ENCODE peak calls at places on chromosome X, in five cellular contexts. Q, T, G, J and S are unnamed samples.

GRCh38 chrX:118536687-118537461 is 41.3 kb downstream of the DOCK11 start:
- DNase-seq in Q (peak), T (peak), G (peak), J (no peak), S (peak)

GRCh38 chrX:96183843-96184242 is 500.8 kb upstream of the DIAPH2 start:
- DNase-seq in Q (no peak), T (peak), G (no peak), J (no peak), S (no peak)

GRCh38 chrX:72111011-72111708 is 20.6 kb downstream of the RTL5 start:
- DNase-seq in Q (no peak), T (no peak), G (no peak), J (no peak), S (no peak)

GRCh38 chrX:24890677-24891076 is 125.1 kb downstream of the ARX start:
- DNase-seq in Q (no peak), T (no peak), G (no peak), J (no peak), S (no peak)

GRCh38 chrX:139795196-139795595 is 87.2 kb upstream of the MCF2 start:
- DNase-seq in Q (no peak), T (no peak), G (no peak), J (no peak), S (peak)

GRCh38 chrX:13000311-13000811 is 25.5 kb downstream of the TMSB4X start:
- DNase-seq in Q (peak), T (no peak), G (no peak), J (no peak), S (no peak)

GRCh38 chrX:45714864-45715263 is 514.2 kb upstream of the DIPK2B start:
- DNase-seq in Q (no peak), T (peak), G (no peak), J (no peak), S (peak)

GRCh38 chrX:38893441-38893840 is 92.2 kb downstream of the MID1IP1 start:
- DNase-seq in Q (no peak), T (no peak), G (no peak), J (no peak), S (no peak)

GRCh38 chrX:45756562-45756961 is 555.9 kb upstream of the DIPK2B start:
- DNase-seq in Q (no peak), T (peak), G (no peak), J (no peak), S (no peak)

GRCh38 chrX:118066867-118067515 is 49.6 kb downstream of the KLHL13 start:
- DNase-seq in Q (no peak), T (no peak), G (no peak), J (no peak), S (no peak)

GRCh38 chrX:106933538-106933961 is 13.3 kb downstream of the CLDN2 start:
- DNase-seq in Q (no peak), T (no peak), G (peak), J (no peak), S (no peak)

GRCh38 chrX:48958635-48959094 is 1.3 kb upstream of the OTUD5 start:
- DNase-seq in Q (no peak), T (peak), G (peak), J (peak), S (no peak)

GRCh38 chrX:64097891-64098290 is 107.6 kb downstream of the AMER1 start:
- DNase-seq in Q (no peak), T (no peak), G (no peak), J (no peak), S (no peak)

GRCh38 chrX:64093761-64094160 is 111.7 kb downstream of the AMER1 start:
- DNase-seq in Q (peak), T (peak), G (peak), J (no peak), S (no peak)
- TF ChIP-seq CTCF in Q (peak), T (peak), G (peak), J (no peak), S (no peak)

GRCh38 chrX:132022863-132023116 is 312 bp upstream of the STK26 start:
- DNase-seq in Q (no peak), T (peak), G (no peak), J (no peak), S (no peak)

GRCh38 chrX:132025085-132025484 is 2.0 kb downstream of the STK26 start:
- DNase-seq in Q (no peak), T (no peak), G (peak), J (no peak), S (no peak)

GRCh38 chrX:132023896-132024386 is 839 bp downstream of the STK26 start:
- DNase-seq in Q (peak), T (no peak), G (peak), J (no peak), S (peak)

GRCh38 chrX:132023117-132023895 is at the start of gene STK26:
- DNase-seq in Q (peak), T (peak), G (peak), J (peak), S (peak)

DNA sequence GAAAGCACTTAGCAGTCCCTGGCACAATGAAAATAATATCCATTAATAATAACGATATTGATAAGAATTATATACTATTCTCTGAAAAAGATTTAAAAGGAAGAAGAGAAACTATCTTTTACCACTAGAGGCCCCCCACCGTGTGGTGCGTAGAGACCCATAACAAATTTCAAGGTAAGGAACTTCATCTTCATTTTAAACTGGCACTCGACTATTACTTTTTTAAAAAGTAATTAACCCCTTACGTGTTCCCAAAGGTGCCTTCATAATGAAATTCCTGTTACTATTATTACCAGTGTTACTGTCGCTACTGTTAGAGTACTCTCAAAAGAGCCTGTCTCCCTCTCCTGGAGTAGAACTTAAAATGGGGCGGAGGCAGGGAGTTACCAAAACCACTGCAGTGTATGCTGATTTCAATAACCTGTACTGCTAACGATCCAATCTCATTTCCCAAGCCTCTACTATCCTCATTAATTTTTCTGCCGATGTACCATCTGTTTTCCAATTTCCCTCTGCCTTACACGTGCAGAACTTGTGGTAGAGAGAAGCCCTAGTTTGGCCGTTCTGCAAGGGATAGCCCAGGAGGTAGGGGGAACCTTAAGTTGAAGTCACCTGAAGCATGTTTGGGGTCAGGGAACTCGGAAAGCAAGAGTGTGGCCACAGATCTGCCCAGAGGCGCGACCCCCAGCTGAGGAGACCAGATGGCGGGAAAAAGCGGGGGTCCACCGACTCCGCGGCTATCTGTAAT is 813 bp upstream of the STK26 start:
- DNase-seq in Q (peak), T (peak), G (peak), J (no peak), S (no peak)
- TF ChIP-seq CTCF in Q (peak), T (peak), G (peak), J (no peak), S (no peak)

DNA sequence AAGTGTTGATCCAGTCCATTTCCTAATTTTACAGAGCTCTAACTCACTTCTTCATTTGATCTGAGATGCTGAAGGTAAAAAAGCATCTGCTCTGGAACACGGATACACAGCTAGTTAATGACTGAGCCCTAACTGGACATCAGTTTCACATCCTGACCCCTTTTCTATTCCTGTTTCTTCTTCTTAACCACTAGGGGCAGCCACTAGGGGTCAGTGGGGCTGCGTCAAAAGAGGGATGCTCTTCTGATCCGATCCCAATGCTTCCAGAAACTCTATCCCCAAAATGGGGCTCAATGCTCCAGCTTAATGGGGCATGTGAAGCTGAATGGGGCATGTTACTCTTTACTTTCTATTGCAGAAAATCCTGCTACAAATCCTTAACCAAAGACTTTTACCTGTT is 33.4 kb upstream of the PHKA2 start:
- DNase-seq in Q (peak), T (peak), G (peak), J (no peak), S (peak)
- TF ChIP-seq CTCF in Q (peak), T (peak), G (peak), J (no peak), S (no peak)

DNA sequence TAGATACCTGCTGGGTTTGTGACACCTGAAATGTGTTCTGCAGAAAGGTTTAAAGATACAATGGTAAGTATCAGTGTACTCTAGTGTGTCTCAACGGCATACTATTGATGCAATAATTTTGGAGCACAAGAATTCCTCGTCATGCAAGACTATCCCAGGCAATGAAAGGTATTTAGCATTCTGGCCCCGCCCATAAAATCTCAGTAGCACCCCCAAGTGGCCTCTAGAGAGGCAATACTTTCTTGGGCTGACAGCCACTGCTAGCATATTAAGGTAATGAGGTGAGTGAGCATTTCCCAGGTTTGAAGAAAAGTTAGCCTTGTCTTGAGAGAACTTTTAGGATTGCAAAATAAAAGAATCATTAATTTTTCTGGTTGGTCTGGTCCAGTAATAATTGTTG is 24.0 kb downstream of the TAB3 start:
- DNase-seq in Q (peak), T (peak), G (peak), J (no peak), S (peak)
- TF ChIP-seq CTCF in Q (peak), T (peak), G (no peak), J (no peak), S (no peak)

DNA sequence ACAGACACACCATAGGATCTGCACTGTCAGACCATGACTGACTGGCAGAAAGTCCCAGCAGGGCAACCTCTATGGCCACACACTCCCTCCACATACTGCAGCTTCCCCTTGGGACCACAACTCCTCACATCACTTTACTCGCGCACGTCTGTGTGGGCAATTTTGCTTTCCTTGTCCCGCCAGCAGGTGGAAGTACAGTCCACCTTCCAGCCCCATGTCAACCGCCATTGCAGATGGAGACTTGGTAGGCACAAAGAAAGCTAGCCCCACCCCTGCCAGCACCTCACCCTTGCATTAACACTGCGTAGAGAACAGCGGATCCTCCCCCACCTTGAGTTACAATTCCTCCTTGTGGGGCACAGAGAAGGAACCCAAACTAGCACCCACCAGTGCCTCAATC is 74.4 kb upstream of the NAP1L2 start:
- DNase-seq in Q (no peak), T (no peak), G (no peak), J (no peak), S (no peak)
- TF ChIP-seq CTCF in Q (no peak), T (no peak), G (no peak), J (no peak), S (no peak)

GRCh38 chrX:103918584-103919335 is 43.7 kb upstream of the TMSB15B start:
- DNase-seq in Q (peak), T (peak), G (peak), J (peak), S (peak)

GRCh38 chrX:103919336-103919682 is 43.1 kb upstream of the TMSB15B start:
- DNase-seq in Q (peak), T (peak), G (no peak), J (no peak), S (no peak)

GRCh38 chrX:103913356-103914020 is 48.9 kb upstream of the TMSB15B start:
- DNase-seq in Q (no peak), T (peak), G (peak), J (no peak), S (no peak)

DNA sequence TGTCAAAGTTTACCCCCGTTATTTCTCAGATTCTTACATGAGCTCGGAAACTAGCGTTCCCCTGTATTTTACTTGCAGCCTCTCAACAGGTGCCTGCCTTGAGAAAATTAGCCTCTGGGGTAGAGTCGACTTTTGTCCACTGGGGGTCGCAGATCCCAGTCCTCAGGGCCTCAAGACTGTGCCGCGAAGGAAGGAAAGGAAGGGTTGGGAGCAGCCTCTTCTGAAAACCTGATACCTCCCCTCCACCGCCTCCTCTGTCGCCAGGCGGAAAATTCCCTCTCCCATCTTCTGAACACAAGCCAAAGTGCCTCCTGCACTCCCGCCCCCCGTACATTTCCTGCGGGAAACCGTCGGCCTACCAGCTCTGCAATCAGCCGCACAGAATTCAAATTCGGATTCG is 44.4 kb upstream of the TMSB15B start:
- DNase-seq in Q (peak), T (peak), G (peak), J (peak), S (peak)
- TF ChIP-seq CTCF in Q (peak), T (peak), G (peak), J (no peak), S (peak)

GRCh38 chrX:108001218-108001814 is 19.1 kb upstream of the TEX13B start:
- DNase-seq in Q (peak), T (peak), G (peak), J (peak), S (peak)
- TF ChIP-seq CTCF in Q (peak), T (peak), G (peak), J (no peak), S (peak)

DNA sequence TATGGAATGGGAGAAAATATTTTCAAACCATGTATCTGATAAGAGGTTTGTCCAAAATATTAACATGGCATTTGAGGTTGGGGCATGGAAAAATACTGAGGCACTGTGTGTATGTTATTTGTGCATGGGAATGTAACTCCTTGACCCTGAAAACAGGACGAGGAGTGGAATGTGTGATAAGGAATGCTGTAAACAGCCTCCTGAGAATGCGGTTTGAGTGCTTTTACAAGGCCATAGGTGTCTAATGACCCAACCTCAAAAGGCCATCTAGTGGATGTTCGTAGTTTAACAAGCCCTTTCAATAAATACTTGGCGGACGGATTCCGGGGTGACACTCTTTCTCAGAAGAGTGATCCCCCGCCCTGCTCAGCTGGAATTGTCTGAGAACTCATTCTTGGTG is 162.9 kb upstream of the USP9X start:
- DNase-seq in Q (peak), T (peak), G (peak), J (no peak), S (no peak)
- TF ChIP-seq CTCF in Q (peak), T (peak), G (peak), J (no peak), S (no peak)

DNA sequence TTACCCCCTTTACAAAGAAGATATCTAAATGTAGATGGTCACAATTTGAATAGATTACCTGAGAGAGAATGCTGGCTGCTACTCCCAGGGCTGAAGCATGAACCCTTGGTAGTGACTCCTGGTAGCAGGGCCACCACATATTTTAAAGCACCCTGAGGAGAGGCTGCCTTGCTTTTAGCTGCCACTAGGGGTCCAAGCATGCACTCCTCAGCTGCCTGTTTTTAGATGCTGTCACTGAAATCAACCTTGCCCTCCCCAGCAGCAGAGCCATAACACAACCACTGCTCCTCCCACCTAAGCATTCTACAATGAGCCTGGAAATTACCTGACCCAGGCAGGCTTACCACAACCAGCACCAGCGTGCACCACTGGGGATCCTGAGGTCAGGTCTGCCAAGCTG is 850.9 kb downstream of the FAM133A start:
- DNase-seq in Q (no peak), T (no peak), G (no peak), J (no peak), S (peak)
- TF ChIP-seq CTCF in Q (peak), T (no peak), G (no peak), J (no peak), S (no peak)